ENCODE peak calls at places on chromosomes 11 and 22, in nine cellular contexts. T is progenitor cell of endocrine pancreas, Z is endothelial cell of umbilical vein, V is left ventricle myocardium inferior, D is fibroblast of pulmonary artery, K is mucosa of descending colon, U is testis, B is WERI-Rb-1, I is spleen. M is an unnamed sample.

GRCh38 chr22:46578251-46578823 is 40.9 kb upstream of the CELSR1 start:
- DNase-seq in T (no peak), Z (no peak), V (peak), D (no peak), K (peak), U (no peak), B (no peak), I (peak), M (no peak)

GRCh38 chr22:24542641-24543040 is 12.3 kb downstream of the GUCD1 start:
- DNase-seq in T (no peak), Z (no peak), V (peak), D (no peak), K (no peak), U (no peak), B (no peak), I (no peak), M (no peak)

GRCh38 chr11:47980093-47980906 is at the start of gene PTPRJ:
- DNase-seq in T (peak), Z (peak), V (peak), D (peak), K (peak), U (peak), B (peak), I (peak), M (peak)

GRCh38 chr11:86888164-86888977 is 66.8 kb downstream of the FZD4 start:
- DNase-seq in T (no peak), Z (no peak), V (no peak), D (peak), K (no peak), U (no peak), B (no peak), I (no peak), M (peak)

GRCh38 chr11:130674686-130675085 is 226.2 kb downstream of the ADAMTS15 start:
- DNase-seq in T (no peak), Z (no peak), V (no peak), D (peak), K (no peak), U (no peak), B (no peak), I (no peak), M (peak)

GRCh38 chr11:114061053-114062049 is 1.8 kb downstream of the ZBTB16 start:
- DNase-seq in T (peak), Z (peak), V (peak), D (peak), K (peak), U (peak), B (no peak), I (peak), M (no peak)

GRCh38 chr22:44261861-44262595 is 50.7 kb downstream of the SHISAL1 start:
- DNase-seq in T (no peak), Z (no peak), V (peak), D (no peak), K (peak), U (peak), B (no peak), I (peak), M (no peak)

GRCh38 chr11:116420770-116421528 is 351.8 kb downstream of the BUD13 start:
- DNase-seq in T (no peak), Z (no peak), V (no peak), D (no peak), K (no peak), U (peak), B (peak), I (no peak), M (no peak)

GRCh38 chr11:133228406-133229330 is 303.6 kb downstream of the OPCML start:
- DNase-seq in T (no peak), Z (no peak), V (no peak), D (no peak), K (peak), U (peak), B (no peak), I (no peak), M (no peak)

GRCh38 chr11:97739892-97740782 is 1280.6 kb upstream of the CNTN5 start:
- DNase-seq in T (no peak), Z (peak), V (no peak), D (peak), K (no peak), U (no peak), B (no peak), I (no peak), M (no peak)

GRCh38 chr22:37803636-37804371 is 3.9 kb upstream of the GCAT start:
- DNase-seq in T (no peak), Z (no peak), V (no peak), D (no peak), K (peak), U (peak), B (no peak), I (no peak), M (no peak)

GRCh38 chr22:44882226-44882905 is 127.4 kb downstream of the PHF21B start:
- DNase-seq in T (no peak), Z (no peak), V (no peak), D (no peak), K (no peak), U (no peak), B (no peak), I (peak), M (no peak)

GRCh38 chr11:133541331-133542095 is 9.2 kb upstream of the OPCML start:
- DNase-seq in T (no peak), Z (no peak), V (no peak), D (no peak), K (no peak), U (no peak), B (no peak), I (no peak), M (no peak)

GRCh38 chr22:29820941-29821789 is 16.9 kb downstream of the ASCC2 start:
- DNase-seq in T (no peak), Z (peak), V (peak), D (peak), K (peak), U (peak), B (no peak), I (no peak), M (peak)

GRCh38 chr22:49564054-49564453 is 263.6 kb downstream of the BRD1 start:
- DNase-seq in T (no peak), Z (no peak), V (no peak), D (no peak), K (no peak), U (no peak), B (no peak), I (no peak), M (no peak)

GRCh38 chr11:119995730-119996491 is 142.0 kb downstream of the TRIM29 start:
- DNase-seq in T (no peak), Z (no peak), V (no peak), D (no peak), K (no peak), U (no peak), B (no peak), I (no peak), M (no peak)

GRCh38 chr22:48884292-48884691 is 943.4 kb downstream of the BRD1 start:
- DNase-seq in T (no peak), Z (no peak), V (peak), D (no peak), K (no peak), U (no peak), B (no peak), I (peak), M (no peak)

GRCh38 chr11:101807521-101807920 is 107.3 kb upstream of the CEP126 start:
- DNase-seq in T (no peak), Z (peak), V (no peak), D (no peak), K (no peak), U (no peak), B (no peak), I (no peak), M (no peak)

GRCh38 chr22:46001426-46002106 is 24.6 kb upstream of the WNT7B start:
- DNase-seq in T (no peak), Z (peak), V (peak), D (no peak), K (peak), U (no peak), B (peak), I (peak), M (no peak)

GRCh38 chr11:45794169-45794568 is 10.8 kb upstream of the SLC35C1 start:
- DNase-seq in T (no peak), Z (no peak), V (no peak), D (no peak), K (no peak), U (no peak), B (no peak), I (peak), M (no peak)

GRCh38 chr11:12166299-12167092 is 56.1 kb downstream of the MICAL2 start:
- DNase-seq in T (no peak), Z (no peak), V (no peak), D (no peak), K (no peak), U (no peak), B (no peak), I (no peak), M (no peak)

GRCh38 chr22:43128928-43129424 is 14.2 kb downstream of the MCAT start:
- DNase-seq in T (no peak), Z (no peak), V (no peak), D (no peak), K (peak), U (no peak), B (no peak), I (no peak), M (no peak)

GRCh38 chr11:41121600-41121999 is 337.9 kb downstream of the LRRC4C start:
- DNase-seq in T (no peak), Z (no peak), V (no peak), D (no peak), K (no peak), U (no peak), B (no peak), I (no peak), M (no peak)

GRCh38 chr22:16968218-16968595 is 39.8 kb downstream of the GAB4 start:
- DNase-seq in T (no peak), Z (no peak), V (no peak), D (no peak), K (no peak), U (no peak), B (no peak), I (no peak), M (no peak)

GRCh38 chr11:13970986-13971385 is 8.5 kb downstream of the SPON1 start:
- DNase-seq in T (no peak), Z (no peak), V (no peak), D (no peak), K (peak), U (no peak), B (peak), I (no peak), M (no peak)

GRCh38 chr11:32821917-32822560 is 7.7 kb upstream of the PRRG4 start:
- DNase-seq in T (no peak), Z (no peak), V (no peak), D (no peak), K (no peak), U (no peak), B (no peak), I (no peak), M (no peak)

GRCh38 chr11:117511483-117511934 is 183.9 kb downstream of the CEP164 start:
- DNase-seq in T (no peak), Z (no peak), V (no peak), D (no peak), K (no peak), U (no peak), B (no peak), I (no peak), M (no peak)

GRCh38 chr11:14902650-14903350 is 10.8 kb upstream of the CYP2R1 start:
- DNase-seq in T (no peak), Z (peak), V (no peak), D (peak), K (no peak), U (no peak), B (no peak), I (no peak), M (peak)

DNA sequence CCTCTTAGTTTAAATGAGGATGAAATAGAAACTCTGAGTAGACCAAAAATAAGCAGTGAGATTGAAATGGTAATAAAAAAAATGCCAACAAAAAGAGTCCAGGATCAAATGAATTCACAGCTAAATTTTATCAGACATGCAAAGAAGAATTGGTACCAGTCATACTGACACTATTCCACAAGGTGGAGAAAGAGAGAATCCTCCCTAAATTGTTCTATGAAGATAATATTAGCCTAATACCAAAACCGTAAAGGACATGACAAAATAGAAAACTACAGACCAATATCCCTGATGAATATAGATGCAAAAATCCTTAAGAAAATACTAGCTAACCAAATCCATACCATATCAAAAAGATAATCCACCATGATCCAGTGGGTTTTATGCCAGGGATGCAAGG is 169.8 kb upstream of the CHORDC1 start:
- DNase-seq in T (no peak), Z (no peak), V (no peak), D (no peak), K (no peak), U (no peak), B (no peak), I (no peak), M (no peak)
- TF ChIP-seq CTCF in T (no peak), Z (no peak), V (peak), D (no peak), K (no peak), U (no peak), B (no peak), I (no peak), M (no peak)

GRCh38 chr22:39622881-39623367 is 52.4 kb downstream of the CACNA1I start:
- DNase-seq in T (peak), Z (peak), V (peak), D (peak), K (peak), U (peak), B (peak), I (peak), M (peak)
- TF ChIP-seq CTCF in T (peak), Z (peak), V (peak), D (peak), K (peak), U (peak), B (peak), I (peak), M (peak)

DNA sequence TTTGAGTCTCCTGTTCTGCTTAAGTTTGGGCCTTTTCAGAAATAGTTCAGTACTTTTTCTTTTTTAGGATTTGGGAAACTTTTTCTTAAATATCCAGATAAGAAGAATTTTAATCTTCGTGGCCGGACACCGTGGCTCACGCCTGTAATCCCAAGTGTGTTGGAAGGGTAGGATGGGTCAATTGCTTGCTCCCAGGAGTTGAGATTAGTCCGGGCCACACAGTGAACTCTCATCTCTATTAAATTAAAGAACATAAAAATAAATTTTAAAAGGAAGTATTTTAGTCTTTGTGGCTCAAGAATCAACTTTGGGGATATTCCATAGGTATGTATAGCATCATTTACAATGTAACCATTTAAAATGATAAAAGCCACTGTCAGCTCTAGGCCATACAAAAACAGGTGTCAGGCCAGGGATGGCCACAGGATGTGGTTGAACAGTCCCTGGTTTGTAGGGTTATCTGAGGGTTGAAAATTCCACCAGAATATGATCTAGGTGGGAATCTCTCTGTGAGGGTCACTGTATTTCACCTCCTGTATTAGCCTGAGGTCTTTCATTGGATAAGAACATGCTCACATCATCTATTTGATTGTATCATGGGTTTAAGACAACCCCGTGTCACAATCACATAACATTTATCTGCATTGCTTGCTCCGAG is 115.6 kb downstream of the GGTLC2 start:
- DNase-seq in T (no peak), Z (no peak), V (no peak), D (no peak), K (no peak), U (no peak), B (no peak), I (no peak), M (no peak)
- TF ChIP-seq CTCF in T (no peak), Z (no peak), V (no peak), D (no peak), K (no peak), U (no peak), B (no peak), I (no peak), M (no peak)

GRCh38 chr11:65042899-65043298 is 1.9 kb downstream of the SAC3D1 start:
- DNase-seq in T (no peak), Z (no peak), V (no peak), D (no peak), K (no peak), U (no peak), B (no peak), I (no peak), M (no peak)

GRCh38 chr11:65040520-65041205 is 347 bp upstream of the SAC3D1 start:
- DNase-seq in T (peak), Z (peak), V (peak), D (peak), K (peak), U (peak), B (peak), I (peak), M (peak)

GRCh38 chr11:65043881-65044501 is 3.0 kb downstream of the SAC3D1 start:
- DNase-seq in T (no peak), Z (no peak), V (peak), D (peak), K (no peak), U (no peak), B (no peak), I (peak), M (peak)

GRCh38 chr11:65045061-65045460 is 4.1 kb downstream of the SAC3D1 start:
- DNase-seq in T (no peak), Z (no peak), V (no peak), D (no peak), K (no peak), U (no peak), B (no peak), I (no peak), M (no peak)

GRCh38 chr11:65041206-65042035 is at the start of gene SAC3D1:
- DNase-seq in T (peak), Z (peak), V (no peak), D (no peak), K (peak), U (peak), B (peak), I (no peak), M (no peak)
- TF ChIP-seq CTCF in T (no peak), Z (no peak), V (no peak), D (no peak), K (no peak), U (no peak), B (no peak), I (no peak), M (no peak)

DNA sequence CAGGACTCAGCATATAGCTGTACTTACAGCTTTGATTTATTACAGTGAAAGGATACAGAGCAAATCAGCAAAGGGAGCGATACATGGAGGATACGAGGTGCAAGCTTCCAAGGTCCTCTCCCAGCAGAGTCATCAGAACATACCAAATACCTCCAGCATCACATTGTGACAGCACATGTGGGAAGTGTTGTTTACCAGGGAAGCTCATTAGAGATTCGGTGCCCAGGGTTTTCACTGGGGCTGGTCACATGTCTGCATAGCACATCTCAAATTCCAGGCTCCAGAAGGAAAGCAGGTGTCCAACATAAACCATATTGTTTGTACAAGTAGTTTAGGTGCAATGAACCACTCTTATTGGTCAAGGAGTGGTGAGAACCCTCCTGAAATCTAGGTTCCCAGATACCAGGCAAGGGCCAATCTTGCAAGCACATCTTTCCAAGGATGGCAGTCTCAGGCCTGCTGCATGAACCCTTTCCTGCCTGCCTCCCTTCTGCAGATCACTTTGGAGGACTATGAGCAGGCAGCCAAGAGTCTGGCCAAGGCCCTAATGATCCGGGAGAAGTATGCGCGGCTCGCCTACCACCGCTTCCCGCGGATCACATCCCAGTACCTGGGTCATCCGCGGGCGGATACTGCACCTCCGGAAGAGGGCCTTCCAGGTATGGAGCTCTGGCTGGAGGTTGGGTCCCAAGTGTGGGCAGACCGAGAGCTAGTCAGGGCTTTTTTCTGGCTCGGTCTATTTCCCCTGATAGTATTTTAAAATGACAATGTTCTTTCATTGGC is 26.7 kb downstream of the AMPD3 start:
- DNase-seq in T (no peak), Z (no peak), V (no peak), D (no peak), K (no peak), U (no peak), B (no peak), I (no peak), M (no peak)
- TF ChIP-seq CTCF in T (no peak), Z (no peak), V (no peak), D (no peak), K (no peak), U (no peak), B (no peak), I (no peak), M (no peak)

M was measured in AG10803.